ENCODE peak calls at places on chromosome 19, in ten cellular contexts. Z is BE2C, S is ascending aorta, P is psoas muscle, T is A673, U is body of pancreas, K is A549, E is tibial artery, O is PC-9, G is spleen. M is an unnamed sample.

GRCh38 chr19:49916839-49917733 is 11.9 kb upstream of the ATF5 start:
- DNase-seq in K (no peak), O (no peak), G (no peak), T (peak; percentile 55), P (no peak), E (no peak), S (no peak), U (no peak), Z (no peak), M (no peak)

GRCh38 chr19:45291834-45292233 is 30.8 kb downstream of the CKM start:
- DNase-seq in S (no peak), K (no peak), Z (no peak), P (no peak), T (no peak), E (no peak), U (no peak), O (no peak), G (no peak), M (no peak)

GRCh38 chr19:41027273-41027967 is 36.3 kb downstream of the CYP2B6 start:
- DNase-seq in U (no peak), T (no peak), G (no peak), K (no peak), S (no peak), P (no peak), E (no peak), O (no peak), Z (no peak), M (no peak)

GRCh38 chr19:17323274-17323972 is 11.2 kb downstream of the ANO8 start:
- DNase-seq in K (no peak), P (no peak), E (no peak), T (no peak), O (no peak), U (no peak), G (no peak), S (no peak), Z (no peak), M (no peak)

GRCh38 chr19:7746903-7747884 is at the start of gene CD209:
- DNase-seq in O (peak; percentile 29), T (no peak), S (no peak), K (no peak), E (no peak), G (no peak), Z (no peak), P (no peak), U (no peak), M (no peak)

GRCh38 chr19:1823020-1823419 is 10.9 kb upstream of the ATP8B3 start:
- DNase-seq in U (no peak), S (no peak), G (no peak), K (no peak), E (no peak), Z (no peak), O (no peak), P (no peak), T (no peak), M (no peak)

GRCh38 chr19:38073806-38074685 is 150.0 kb downstream of the DPF1 start:
- DNase-seq in G (no peak), P (no peak), Z (no peak), T (no peak), S (no peak), E (no peak), K (no peak), U (peak; percentile 40), O (no peak), M (no peak)

GRCh38 chr19:9935409-9936062 is 779 bp downstream of the OLFM2 start:
- DNase-seq in T (no peak), U (no peak), O (no peak), P (no peak), Z (no peak), G (no peak), S (no peak), E (no peak), K (no peak), M (no peak)

GRCh38 chr19:31356587-31357314 is 7.5 kb upstream of the TSHZ3 start:
- DNase-seq in O (no peak), G (peak; percentile 86), P (peak; percentile 30), U (peak; percentile 45), Z (no peak), S (no peak), T (no peak), E (no peak), K (no peak), M (no peak)

GRCh38 chr19:45345506-45345860 is 4.9 kb downstream of the KLC3 start:
- DNase-seq in E (no peak), Z (no peak), G (no peak), U (no peak), K (no peak), S (no peak), T (no peak), P (no peak), O (no peak), M (no peak)

GRCh38 chr19:50921391-50922315 is 10.5 kb upstream of the KLK4 start:
- DNase-seq in G (no peak), K (peak; percentile 31), E (peak; percentile 31), Z (no peak), O (peak; percentile 65), T (peak; percentile 51), S (no peak), P (no peak), U (no peak), M (no peak)

GRCh38 chr19:34148672-34149185 is 23.6 kb upstream of the LSM14A start:
- DNase-seq in K (no peak), P (no peak), S (no peak), E (no peak), G (no peak), U (no peak), Z (no peak), O (no peak), T (no peak), M (no peak)

GRCh38 chr19:33580026-33580644 is 41.6 kb upstream of the CHST8 start:
- DNase-seq in O (peak; percentile 45), T (no peak), S (no peak), U (peak; percentile 18), Z (no peak), G (peak; percentile 52), E (no peak), K (no peak), P (no peak), M (no peak)

GRCh38 chr19:53782698-53783097 is 41.4 kb downstream of the NLRP12 start:
- DNase-seq in T (no peak), U (no peak), K (no peak), Z (no peak), P (no peak), G (no peak), S (no peak), E (no peak), O (no peak), M (no peak)

GRCh38 chr19:33638167-33639033 is 16.6 kb downstream of the CHST8 start:
- DNase-seq in U (no peak), E (peak; percentile 24), S (no peak), G (peak; percentile 13), K (no peak), Z (no peak), P (no peak), O (no peak), T (no peak), M (no peak)

GRCh38 chr19:39112338-39112890 is 13.2 kb upstream of the PAK4 start:
- DNase-seq in P (peak; percentile 62), K (peak; percentile 96), E (no peak), O (peak; percentile 94), Z (no peak), T (no peak), U (peak; percentile 48), S (no peak), G (no peak), M (peak; percentile 96)

GRCh38 chr19:46620716-46621115 is 4.2 kb downstream of the PTGIR start:
- DNase-seq in T (no peak), E (peak; percentile 89), O (no peak), Z (no peak), S (peak; percentile 88), P (no peak), U (no peak), G (no peak), K (no peak), M (no peak)

DNA sequence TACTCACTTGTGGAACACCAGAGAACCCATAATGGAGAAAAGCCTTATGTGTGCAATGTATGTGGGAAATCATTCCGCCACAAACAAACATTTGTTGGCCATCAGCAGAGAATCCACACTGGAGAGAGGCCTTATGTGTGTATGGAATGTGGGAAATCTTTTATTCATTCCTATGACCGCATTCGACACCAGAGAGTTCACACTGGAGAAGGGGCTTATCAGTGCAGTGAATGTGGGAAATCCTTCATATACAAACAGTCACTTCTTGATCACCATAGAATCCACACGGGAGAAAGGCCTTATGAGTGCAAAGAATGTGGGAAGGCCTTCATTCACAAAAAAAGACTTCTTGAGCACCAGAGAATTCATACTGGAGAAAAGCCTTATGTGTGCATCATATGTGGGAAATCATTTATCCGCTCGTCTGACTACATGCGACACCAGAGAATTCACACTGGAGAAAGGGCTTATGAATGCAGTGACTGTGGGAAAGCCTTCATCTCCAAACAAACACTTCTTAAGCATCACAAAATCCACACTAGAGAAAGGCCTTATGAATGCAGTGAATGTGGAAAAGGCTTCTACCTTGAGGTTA is 10.9 kb downstream of the ZNF549 start:
- DNase-seq in E (no peak), S (no peak), Z (no peak), P (no peak), T (no peak), U (no peak), O (no peak), G (no peak), K (no peak), M (no peak)
- H3K9me3 ChIP-seq in E (peaks cover 70% of the 10 kb centered on the region), S (peaks cover 98% of the 10 kb centered on the region), Z (peaks cover 5% of the 10 kb centered on the region), P (peaks cover 96% of the 10 kb centered on the region), T (peaks cover 87% of the 10 kb centered on the region), U (peaks cover 87% of the 10 kb centered on the region), O (peaks cover 97% of the 10 kb centered on the region), G (peaks cover 100% of the 10 kb centered on the region), K (peaks cover 95% of the 10 kb centered on the region), M (peaks cover 23% of the 10 kb centered on the region)

GRCh38 chr19:48634424-48635262 is 2.5 kb downstream of the DBP start:
- DNase-seq in P (peak; percentile 98), S (peak; percentile 97), K (peak; percentile 99), U (peak; percentile 98), Z (peak; percentile 96), E (peak; percentile 99), T (peak; percentile 99), O (peak; percentile 87), G (peak; percentile 98), M (peak; percentile 96)
- TF ChIP-seq CTCF in P (no peak), S (no peak), K (no peak), U (no peak), Z (no peak), E (no peak), T (no peak), O (no peak), G (peak; percentile 20), M (no peak)

DNA sequence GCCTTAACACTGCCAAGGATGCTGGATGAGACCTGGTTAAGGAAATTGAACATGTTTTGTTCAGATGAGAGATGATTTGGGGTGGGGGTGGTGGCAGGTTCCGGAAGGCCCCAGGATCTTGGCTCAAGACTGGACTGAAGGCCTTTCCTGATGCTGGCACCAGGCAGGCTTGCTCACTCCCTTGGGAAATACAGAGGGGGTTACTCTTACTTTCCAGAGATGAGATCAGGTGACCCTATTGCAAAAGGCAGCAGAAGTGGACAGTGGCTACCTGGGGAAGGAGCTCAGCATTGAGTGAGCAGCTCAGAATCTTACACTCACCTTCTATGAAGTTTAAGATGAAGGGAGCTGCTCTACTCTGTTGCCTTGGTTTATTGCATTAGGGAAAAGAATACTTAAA is 10.8 kb downstream of the GATAD2A start:
- DNase-seq in G (no peak), P (no peak), K (no peak), S (no peak), Z (no peak), O (no peak), T (no peak), E (no peak), U (no peak), M (no peak)
- H3K4me1 ChIP-seq in G (peaks cover 26% of the 10 kb centered on the region), P (peaks cover 43% of the 10 kb centered on the region), K (no peaks in the 10 kb centered on the region), S (peaks cover 3% of the 10 kb centered on the region), Z (no peaks in the 10 kb centered on the region), O (no peaks in the 10 kb centered on the region), T (peaks cover 29% of the 10 kb centered on the region), E (peaks cover 4% of the 10 kb centered on the region), U (peaks cover 30% of the 10 kb centered on the region), M (no peaks in the 10 kb centered on the region)

GRCh38 chr19:30151081-30151480 is 209.0 kb downstream of the URI1 start:
- DNase-seq in G (peak; percentile 52), T (no peak), S (no peak), U (no peak), Z (no peak), O (no peak), E (no peak), K (no peak), P (no peak), M (no peak)
- H3K9me3 ChIP-seq in G (no peaks in the 10 kb centered on the region), T (no peaks in the 10 kb centered on the region), S (no peaks in the 10 kb centered on the region), U (no peaks in the 10 kb centered on the region), Z (no peaks in the 10 kb centered on the region), O (no peaks in the 10 kb centered on the region), E (no peaks in the 10 kb centered on the region), K (no peaks in the 10 kb centered on the region), P (no peaks in the 10 kb centered on the region), M (no peaks in the 10 kb centered on the region)

M was measured in RWPE2.